ENCODE peak calls at places on chromosomes 1 and 21, in six cellular contexts. H, N, Q, Y, S and W are unnamed samples.

GRCh38 chr21:41851090-41851790 is 27.9 kb downstream of the PRDM15 start:
- DNase-seq in S (no peak), H (no peak), Q (no peak), Y (no peak), N (no peak), W (no peak)

GRCh38 chr21:36430841-36431240 is 45.6 kb downstream of the CHAF1B start:
- DNase-seq in Q (no peak), H (no peak), S (no peak), Y (no peak), N (no peak), W (no peak)

GRCh38 chr21:33360281-33360680 is 35.5 kb downstream of the IFNAR1 start:
- DNase-seq in Y (no peak), H (peak), Q (no peak), N (no peak), S (no peak), W (no peak)

GRCh38 chr1:207910678-207911354 is at the start of gene CD34:
- DNase-seq in H (no peak), Q (no peak), S (no peak), Y (peak), N (no peak), W (peak)

GRCh38 chr1:167651161-167651693 is 21.2 kb downstream of the RCSD1 start:
- DNase-seq in S (peak), Y (no peak), Q (no peak), H (no peak), N (no peak), W (no peak)

GRCh38 chr1:201506573-201507567 is at the start of gene CSRP1:
- DNase-seq in N (no peak), S (peak), H (peak), Y (peak), Q (peak), W (peak)

GRCh38 chr1:115052454-115053083 is 22.9 kb downstream of the TSHB start:
- DNase-seq in S (peak), Q (peak), N (no peak), H (peak), Y (no peak), W (peak)

GRCh38 chr21:41186763-41187536 is 19.0 kb downstream of the BACE2 start:
- DNase-seq in N (no peak), Y (no peak), S (no peak), Q (no peak), H (no peak), W (no peak)

GRCh38 chr1:48870596-48870995 is 93.9 kb upstream of the BEND5 start:
- DNase-seq in Y (no peak), Q (no peak), N (no peak), H (no peak), S (no peak), W (peak)

GRCh38 chr1:33698316-33699035 is 165.4 kb upstream of the HMGB4 start:
- DNase-seq in H (no peak), N (no peak), Q (no peak), Y (no peak), S (no peak), W (no peak)

GRCh38 chr21:40208206-40208950 is 341.1 kb downstream of the PCP4 start:
- DNase-seq in N (no peak), Y (no peak), S (no peak), H (no peak), Q (no peak), W (no peak)

GRCh38 chr21:26783801-26784200 is 61.4 kb downstream of the ADAMTS1 start:
- DNase-seq in S (no peak), Q (no peak), Y (no peak), N (no peak), H (no peak), W (no peak)

GRCh38 chr1:213568929-213569815 is 418.6 kb upstream of the PROX1 start:
- DNase-seq in N (no peak), S (no peak), Q (no peak), Y (no peak), H (no peak), W (no peak)

GRCh38 chr21:38136201-38136600 is 120.6 kb upstream of the KCNJ15 start:
- DNase-seq in Q (no peak), Y (no peak), N (no peak), S (no peak), H (peak), W (no peak)

GRCh38 chr1:223745731-223746130 is 33.4 kb downstream of the CAPN2 start:
- DNase-seq in N (no peak), Y (no peak), S (no peak), Q (no peak), H (peak), W (no peak)

GRCh38 chr1:28640766-28641165 is 2.1 kb downstream of the TAF12 start:
- DNase-seq in Y (no peak), H (peak), Q (no peak), S (no peak), N (no peak), W (no peak)

GRCh38 chr1:198641506-198641905 is 2.7 kb downstream of the PTPRC start:
- DNase-seq in H (peak), Q (no peak), S (no peak), Y (no peak), N (no peak), W (peak)

GRCh38 chr1:117568999-117569398 is 36.8 kb upstream of the TENT5C start:
- DNase-seq in Q (no peak), Y (no peak), S (no peak), N (no peak), H (no peak), W (no peak)

GRCh38 chr1:100164226-100164625 is 13.8 kb downstream of the LRRC39 start:
- DNase-seq in Y (no peak), N (no peak), S (no peak), Q (no peak), H (peak), W (no peak)

GRCh38 chr1:199720496-199720895 is 307.0 kb upstream of the NR5A2 start:
- DNase-seq in N (no peak), Q (no peak), Y (no peak), S (no peak), H (no peak), W (no peak)

GRCh38 chr1:44808063-44808937 is at the start of gene BTBD19:
- DNase-seq in Q (peak), N (no peak), Y (peak), H (peak), S (peak), W (peak)
- TF ChIP-seq POLR2A in Q (no peak), N (peak), Y (no peak), H (peak), S (no peak), W (no peak)

GRCh38 chr1:35718492-35719336 is at the start of gene C1orf216:
- DNase-seq in Q (peak), S (peak), Y (peak), N (no peak), H (peak), W (peak)
- TF ChIP-seq POLR2A in Q (peak), S (no peak), Y (no peak), N (peak), H (peak), W (peak)

DNA sequence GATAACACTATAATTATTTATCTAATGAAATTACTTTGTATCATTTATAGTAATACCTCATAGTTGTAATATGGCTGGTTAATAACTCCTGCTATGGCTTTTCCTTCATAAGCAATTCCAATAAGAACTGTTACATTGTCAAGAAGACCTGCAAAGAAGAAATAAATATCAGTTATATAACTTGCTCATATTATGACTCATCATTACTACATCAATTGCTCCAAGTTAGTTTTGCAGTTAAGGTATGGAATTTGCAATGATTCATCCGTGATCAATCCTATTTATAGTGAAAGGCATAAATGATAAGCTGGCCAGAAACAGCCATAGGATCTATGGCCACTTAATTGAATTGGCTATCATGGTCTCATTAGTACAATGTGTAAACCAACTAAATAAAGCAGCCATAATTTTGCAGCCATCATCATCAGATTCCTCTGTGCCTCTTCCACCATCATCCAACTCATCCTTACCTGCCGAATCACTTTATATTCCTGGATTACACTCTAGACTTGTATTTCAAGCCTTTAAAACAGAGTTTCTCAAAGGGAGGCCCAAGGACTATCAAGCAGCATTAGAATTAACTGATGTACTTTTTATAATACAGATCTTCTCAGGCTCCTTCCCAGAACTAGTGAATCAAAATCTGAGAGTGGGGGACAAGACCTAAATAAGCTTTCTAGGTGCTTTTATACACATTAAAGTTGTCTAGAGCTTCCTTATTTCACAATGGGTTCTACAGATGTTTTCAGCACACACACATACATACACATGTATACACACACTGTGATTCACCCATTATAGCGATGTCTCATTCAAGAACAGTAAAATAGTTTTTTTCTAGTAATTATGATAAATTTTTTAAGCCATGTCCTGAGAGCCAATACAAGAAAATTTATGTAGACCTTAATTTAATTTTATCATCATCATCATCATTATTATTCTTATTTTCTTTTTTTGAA is 21.2 kb upstream of the EPRS1 start:
- DNase-seq in S (no peak), Y (no peak), H (peak), Q (no peak), N (no peak), W (no peak)
- TF ChIP-seq POLR2A in S (no peak), Y (no peak), H (no peak), Q (no peak), N (no peak), W (no peak)

GRCh38 chr1:212284332-212284743 is 872 bp upstream of the PPP2R5A start:
- DNase-seq in H (peak), S (no peak), Y (no peak), N (no peak), Q (no peak), W (no peak)
- TF ChIP-seq POLR2A in H (no peak), S (no peak), Y (no peak), N (no peak), Q (no peak), W (no peak)

DNA sequence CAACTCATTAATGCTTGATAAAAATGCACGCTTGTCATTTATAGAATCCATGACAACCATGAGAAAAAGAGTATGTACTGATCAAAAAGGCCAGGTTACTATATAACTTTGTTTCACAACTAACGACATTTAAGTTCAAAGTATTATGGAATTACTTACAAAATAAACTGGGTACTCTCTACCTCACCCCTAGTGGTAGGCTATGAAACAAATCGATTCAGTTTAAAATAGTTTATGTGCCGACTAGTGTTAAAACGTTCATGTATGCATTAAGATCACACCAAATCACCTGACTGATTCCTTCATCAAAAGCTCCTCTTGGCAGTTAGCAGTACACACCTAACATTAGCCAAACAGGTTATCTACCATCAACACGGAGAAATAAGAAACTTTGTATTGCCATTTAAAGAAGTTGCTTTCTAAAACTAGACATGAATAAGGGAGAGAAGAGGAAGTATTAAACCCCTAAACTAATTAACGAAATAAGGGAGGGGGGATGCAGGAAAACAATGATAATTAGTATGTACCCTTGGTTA is 137.1 kb downstream of the AKT3 start:
- DNase-seq in S (no peak), Y (no peak), N (no peak), H (peak), Q (no peak), W (no peak)
- TF ChIP-seq POLR2A in S (no peak), Y (no peak), N (no peak), H (no peak), Q (no peak), W (no peak)

GRCh38 chr1:234720709-234721436 is 110.9 kb upstream of the IRF2BP2 start:
- DNase-seq in Y (peak), Q (no peak), S (no peak), H (no peak), N (no peak), W (no peak)

GRCh38 chr1:234722904-234723588 is 113.1 kb upstream of the IRF2BP2 start:
- DNase-seq in H (peak), N (no peak), Y (peak), Q (peak), S (peak), W (peak)

GRCh38 chr1:234719454-234720258 is 109.7 kb upstream of the IRF2BP2 start:
- DNase-seq in N (no peak), S (no peak), H (no peak), Q (peak), Y (peak), W (no peak)

GRCh38 chr1:234722267-234722704 is 112.3 kb upstream of the IRF2BP2 start:
- DNase-seq in S (no peak), Q (no peak), H (no peak), N (no peak), Y (peak), W (no peak)

DNA sequence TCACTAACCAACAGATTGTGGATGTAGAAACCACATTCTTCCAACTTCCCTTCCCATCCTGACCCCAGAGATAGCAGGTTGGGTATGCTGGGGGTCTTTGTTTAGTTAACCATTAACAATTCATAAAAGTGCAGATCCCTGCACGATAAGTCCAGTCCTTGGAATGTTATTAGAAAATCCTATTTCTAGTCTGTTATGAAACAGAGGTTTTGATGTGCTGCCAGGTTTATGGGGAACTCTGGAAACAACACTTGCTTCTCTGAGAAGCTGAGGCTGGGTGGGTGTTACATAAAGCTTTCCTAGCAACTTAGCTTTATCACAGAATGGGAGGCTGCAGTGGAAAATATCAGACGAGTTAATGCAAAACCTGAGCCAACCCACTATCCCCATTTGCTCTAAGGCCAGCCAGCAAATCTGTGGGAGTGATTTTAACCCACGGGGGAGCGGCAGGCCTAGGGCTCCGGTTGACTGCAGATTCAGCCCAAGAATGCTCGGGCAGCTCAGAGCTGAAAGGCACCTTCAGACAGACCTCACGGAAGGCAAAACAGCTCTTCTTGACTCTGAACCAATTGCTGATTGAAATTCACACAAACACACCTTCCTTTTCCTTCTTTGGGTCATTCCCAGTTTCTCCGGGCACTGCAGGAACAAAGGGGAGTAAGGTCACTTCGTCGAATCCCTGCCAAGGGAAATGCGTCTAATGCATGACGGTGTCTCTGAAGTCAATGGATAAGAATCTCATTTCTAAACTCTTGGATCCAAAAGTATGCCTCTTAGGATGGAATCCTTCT is 111.7 kb upstream of the IRF2BP2 start:
- DNase-seq in H (peak), Q (peak), Y (peak), S (no peak), N (no peak), W (no peak)
- TF ChIP-seq POLR2A in H (peak), Q (no peak), Y (no peak), S (no peak), N (no peak), W (no peak)

GRCh38 chr1:39397487-39397886 is 93.9 kb upstream of the BMP8A start:
- DNase-seq in H (no peak), S (no peak), N (no peak), Q (no peak), Y (no peak), W (no peak)

GRCh38 chr1:39396671-39397070 is 94.8 kb upstream of the BMP8A start:
- DNase-seq in H (no peak), Q (no peak), N (no peak), Y (no peak), S (no peak), W (no peak)

GRCh38 chr1:39395357-39395831 is 96.0 kb upstream of the BMP8A start:
- DNase-seq in N (no peak), S (no peak), Q (no peak), H (peak), Y (no peak), W (no peak)

GRCh38 chr1:39394598-39394997 is 96.8 kb upstream of the BMP8A start:
- DNase-seq in S (no peak), H (no peak), Q (peak), N (no peak), Y (no peak), W (no peak)

GRCh38 chr1:39398278-39399010 is 93.0 kb upstream of the BMP8A start:
- DNase-seq in H (peak), N (no peak), S (peak), Y (peak), Q (peak), W (no peak)
- TF ChIP-seq POLR2A in H (no peak), N (no peak), S (no peak), Y (no peak), Q (no peak), W (no peak)

GRCh38 chr21:45329261-45330074 is 41.8 kb upstream of the POFUT2 start:
- DNase-seq in S (peak), N (no peak), Q (no peak), Y (peak), H (no peak), W (no peak)
- TF ChIP-seq POLR2A in S (peak), N (no peak), Q (no peak), Y (no peak), H (no peak), W (no peak)